ENCODE peak calls at places on chromosomes 4 and X, in four cellular contexts. One of them, this sample, is unnamed.

GRCh38 chr4:156686120-156686519 is 285.5 kb downstream of the PDGFC start:
- DNase-seq in fibroblast of pulmonary artery: peak
- DNase-seq in epithelial cell of esophagus: peak
- DNase-seq in stimulated activated CD4-positive, alpha-beta T cell treated with anti-CD3 and anti-CD28 coated beads, Interleukin-4, amount 100 ng/mL, for 48 hours: no peak
- DNase-seq in this sample: peak

GRCh38 chrX:31931225-31931624 is 859.4 kb upstream of the FTHL17 start:
- DNase-seq in epithelial cell of esophagus: peak
- DNase-seq in fibroblast of pulmonary artery: peak
- DNase-seq in stimulated activated CD4-positive, alpha-beta T cell treated with anti-CD3 and anti-CD28 coated beads, Interleukin-4, amount 100 ng/mL, for 48 hours: no peak
- DNase-seq in this sample: peak

GRCh38 chrX:18354369-18355329 is at the start of gene SCML2:
- DNase-seq in stimulated activated CD4-positive, alpha-beta T cell treated with anti-CD3 and anti-CD28 coated beads, Interleukin-4, amount 100 ng/mL, for 48 hours: peak
- DNase-seq in epithelial cell of esophagus: peak
- DNase-seq in fibroblast of pulmonary artery: peak
- DNase-seq in this sample: peak

GRCh38 chrX:150219374-150220185 is 143.5 kb upstream of the MAMLD1 start:
- DNase-seq in fibroblast of pulmonary artery: no peak
- DNase-seq in epithelial cell of esophagus: no peak
- DNase-seq in stimulated activated CD4-positive, alpha-beta T cell treated with anti-CD3 and anti-CD28 coated beads, Interleukin-4, amount 100 ng/mL, for 48 hours: no peak
- DNase-seq in this sample: peak

GRCh38 chrX:3204606-3205005 is 141.8 kb downstream of the MXRA5 start:
- DNase-seq in fibroblast of pulmonary artery: no peak
- DNase-seq in stimulated activated CD4-positive, alpha-beta T cell treated with anti-CD3 and anti-CD28 coated beads, Interleukin-4, amount 100 ng/mL, for 48 hours: no peak
- DNase-seq in epithelial cell of esophagus: no peak
- DNase-seq in this sample: no peak

GRCh38 chr4:83548151-83548905 is 12.4 kb downstream of the GPAT3 start:
- DNase-seq in epithelial cell of esophagus: peak
- DNase-seq in fibroblast of pulmonary artery: peak
- DNase-seq in stimulated activated CD4-positive, alpha-beta T cell treated with anti-CD3 and anti-CD28 coated beads, Interleukin-4, amount 100 ng/mL, for 48 hours: peak
- DNase-seq in this sample: peak

GRCh38 chr4:121791481-121791880 is 9.6 kb upstream of the EXOSC9 start:
- DNase-seq in stimulated activated CD4-positive, alpha-beta T cell treated with anti-CD3 and anti-CD28 coated beads, Interleukin-4, amount 100 ng/mL, for 48 hours: no peak
- DNase-seq in epithelial cell of esophagus: no peak
- DNase-seq in fibroblast of pulmonary artery: peak
- DNase-seq in this sample: peak

GRCh38 chrX:70244881-70245280 is 10.4 kb downstream of the AWAT1 start:
- DNase-seq in stimulated activated CD4-positive, alpha-beta T cell treated with anti-CD3 and anti-CD28 coated beads, Interleukin-4, amount 100 ng/mL, for 48 hours: no peak
- DNase-seq in fibroblast of pulmonary artery: no peak
- DNase-seq in epithelial cell of esophagus: no peak
- DNase-seq in this sample: no peak

GRCh38 chr4:77669911-77670590 is 64.4 kb downstream of the CXCL13 start:
- DNase-seq in stimulated activated CD4-positive, alpha-beta T cell treated with anti-CD3 and anti-CD28 coated beads, Interleukin-4, amount 100 ng/mL, for 48 hours: no peak
- DNase-seq in epithelial cell of esophagus: no peak
- DNase-seq in fibroblast of pulmonary artery: no peak
- DNase-seq in this sample: no peak

GRCh38 chr4:56289934-56290333 is 97.4 kb downstream of the AASDH start:
- DNase-seq in fibroblast of pulmonary artery: peak
- DNase-seq in epithelial cell of esophagus: no peak
- DNase-seq in stimulated activated CD4-positive, alpha-beta T cell treated with anti-CD3 and anti-CD28 coated beads, Interleukin-4, amount 100 ng/mL, for 48 hours: no peak
- DNase-seq in this sample: no peak

GRCh38 chr4:52919451-52919850 is 57.3 kb downstream of the RASL11B start:
- DNase-seq in fibroblast of pulmonary artery: no peak
- DNase-seq in epithelial cell of esophagus: no peak
- DNase-seq in stimulated activated CD4-positive, alpha-beta T cell treated with anti-CD3 and anti-CD28 coated beads, Interleukin-4, amount 100 ng/mL, for 48 hours: no peak
- DNase-seq in this sample: no peak

GRCh38 chr4:181819951-181820350 is 423.3 kb upstream of the TENM3 start:
- DNase-seq in epithelial cell of esophagus: no peak
- DNase-seq in fibroblast of pulmonary artery: no peak
- DNase-seq in stimulated activated CD4-positive, alpha-beta T cell treated with anti-CD3 and anti-CD28 coated beads, Interleukin-4, amount 100 ng/mL, for 48 hours: no peak
- DNase-seq in this sample: no peak

GRCh38 chr4:26594778-26595177 is 10.9 kb downstream of the TBC1D19 start:
- DNase-seq in epithelial cell of esophagus: no peak
- DNase-seq in stimulated activated CD4-positive, alpha-beta T cell treated with anti-CD3 and anti-CD28 coated beads, Interleukin-4, amount 100 ng/mL, for 48 hours: no peak
- DNase-seq in fibroblast of pulmonary artery: no peak
- DNase-seq in this sample: no peak

GRCh38 chr4:162349395-162349794 is 185.6 kb upstream of the FSTL5 start:
- DNase-seq in epithelial cell of esophagus: no peak
- DNase-seq in fibroblast of pulmonary artery: no peak
- DNase-seq in stimulated activated CD4-positive, alpha-beta T cell treated with anti-CD3 and anti-CD28 coated beads, Interleukin-4, amount 100 ng/mL, for 48 hours: no peak
- DNase-seq in this sample: no peak

GRCh38 chr4:10061650-10062415 is 40.5 kb upstream of the SLC2A9 start:
- DNase-seq in fibroblast of pulmonary artery: peak
- DNase-seq in stimulated activated CD4-positive, alpha-beta T cell treated with anti-CD3 and anti-CD28 coated beads, Interleukin-4, amount 100 ng/mL, for 48 hours: no peak
- DNase-seq in epithelial cell of esophagus: peak
- DNase-seq in this sample: peak

GRCh38 chr4:19309365-19309764 is 942.3 kb upstream of the SLIT2 start:
- DNase-seq in epithelial cell of esophagus: peak
- DNase-seq in stimulated activated CD4-positive, alpha-beta T cell treated with anti-CD3 and anti-CD28 coated beads, Interleukin-4, amount 100 ng/mL, for 48 hours: no peak
- DNase-seq in fibroblast of pulmonary artery: peak
- DNase-seq in this sample: peak

GRCh38 chrX:7709845-7710244 is 133.1 kb upstream of the VCX start:
- DNase-seq in epithelial cell of esophagus: no peak
- DNase-seq in fibroblast of pulmonary artery: no peak
- DNase-seq in stimulated activated CD4-positive, alpha-beta T cell treated with anti-CD3 and anti-CD28 coated beads, Interleukin-4, amount 100 ng/mL, for 48 hours: no peak
- DNase-seq in this sample: no peak

GRCh38 chr4:6332042-6332668 is 62.5 kb downstream of the WFS1 start:
- DNase-seq in fibroblast of pulmonary artery: peak
- DNase-seq in stimulated activated CD4-positive, alpha-beta T cell treated with anti-CD3 and anti-CD28 coated beads, Interleukin-4, amount 100 ng/mL, for 48 hours: peak
- DNase-seq in epithelial cell of esophagus: no peak
- DNase-seq in this sample: no peak

GRCh38 chrX:46865281-46865680 is 28.4 kb downstream of the RP2 start:
- DNase-seq in epithelial cell of esophagus: peak
- DNase-seq in fibroblast of pulmonary artery: peak
- DNase-seq in stimulated activated CD4-positive, alpha-beta T cell treated with anti-CD3 and anti-CD28 coated beads, Interleukin-4, amount 100 ng/mL, for 48 hours: no peak
- DNase-seq in this sample: no peak

GRCh38 chrX:111375747-111376146 is 36.2 kb downstream of the DCX start:
- DNase-seq in epithelial cell of esophagus: peak
- DNase-seq in stimulated activated CD4-positive, alpha-beta T cell treated with anti-CD3 and anti-CD28 coated beads, Interleukin-4, amount 100 ng/mL, for 48 hours: no peak
- DNase-seq in fibroblast of pulmonary artery: peak
- DNase-seq in this sample: peak

GRCh38 chr4:15231265-15232091 is 196.4 kb upstream of the C1QTNF7 start:
- DNase-seq in stimulated activated CD4-positive, alpha-beta T cell treated with anti-CD3 and anti-CD28 coated beads, Interleukin-4, amount 100 ng/mL, for 48 hours: peak
- DNase-seq in epithelial cell of esophagus: peak
- DNase-seq in fibroblast of pulmonary artery: peak
- DNase-seq in this sample: peak

GRCh38 chrX:18012974-18013373 is 151.9 kb upstream of the RAI2 start:
- DNase-seq in stimulated activated CD4-positive, alpha-beta T cell treated with anti-CD3 and anti-CD28 coated beads, Interleukin-4, amount 100 ng/mL, for 48 hours: no peak
- DNase-seq in fibroblast of pulmonary artery: no peak
- DNase-seq in epithelial cell of esophagus: no peak
- DNase-seq in this sample: no peak

GRCh38 chr4:132998585-132999230 is 150.4 kb upstream of the PCDH10 start:
- DNase-seq in fibroblast of pulmonary artery: no peak
- DNase-seq in stimulated activated CD4-positive, alpha-beta T cell treated with anti-CD3 and anti-CD28 coated beads, Interleukin-4, amount 100 ng/mL, for 48 hours: no peak
- DNase-seq in epithelial cell of esophagus: no peak
- DNase-seq in this sample: no peak

GRCh38 chr4:140049024-140049923 is 104.7 kb downstream of the MAML3 start:
- DNase-seq in stimulated activated CD4-positive, alpha-beta T cell treated with anti-CD3 and anti-CD28 coated beads, Interleukin-4, amount 100 ng/mL, for 48 hours: peak
- DNase-seq in epithelial cell of esophagus: peak
- DNase-seq in fibroblast of pulmonary artery: peak
- DNase-seq in this sample: peak

GRCh38 chr4:187016101-187016500 is 292.4 kb upstream of the FAT1 start:
- DNase-seq in epithelial cell of esophagus: no peak
- DNase-seq in stimulated activated CD4-positive, alpha-beta T cell treated with anti-CD3 and anti-CD28 coated beads, Interleukin-4, amount 100 ng/mL, for 48 hours: no peak
- DNase-seq in fibroblast of pulmonary artery: no peak
- DNase-seq in this sample: no peak

GRCh38 chr4:8472689-8473197 is 32.2 kb downstream of the TRMT44 start:
- DNase-seq in fibroblast of pulmonary artery: peak
- DNase-seq in epithelial cell of esophagus: no peak
- DNase-seq in stimulated activated CD4-positive, alpha-beta T cell treated with anti-CD3 and anti-CD28 coated beads, Interleukin-4, amount 100 ng/mL, for 48 hours: no peak
- DNase-seq in this sample: no peak

GRCh38 chr4:76850010-76850441 is 47.9 kb downstream of the SOWAHB start:
- DNase-seq in fibroblast of pulmonary artery: peak
- DNase-seq in epithelial cell of esophagus: peak
- DNase-seq in stimulated activated CD4-positive, alpha-beta T cell treated with anti-CD3 and anti-CD28 coated beads, Interleukin-4, amount 100 ng/mL, for 48 hours: no peak
- DNase-seq in this sample: peak

GRCh38 chrX:50799531-50799961 is 14.4 kb downstream of the SHROOM4 start:
- DNase-seq in epithelial cell of esophagus: peak
- DNase-seq in stimulated activated CD4-positive, alpha-beta T cell treated with anti-CD3 and anti-CD28 coated beads, Interleukin-4, amount 100 ng/mL, for 48 hours: no peak
- DNase-seq in fibroblast of pulmonary artery: peak
- DNase-seq in this sample: peak

GRCh38 chr4:14566518-14566917 is 435.8 kb upstream of the CPEB2 start:
- DNase-seq in epithelial cell of esophagus: no peak
- DNase-seq in stimulated activated CD4-positive, alpha-beta T cell treated with anti-CD3 and anti-CD28 coated beads, Interleukin-4, amount 100 ng/mL, for 48 hours: no peak
- DNase-seq in fibroblast of pulmonary artery: peak
- DNase-seq in this sample: peak

GRCh38 chrX:16592194-16592770 is 57.7 kb upstream of the S100G start:
- DNase-seq in fibroblast of pulmonary artery: no peak
- DNase-seq in stimulated activated CD4-positive, alpha-beta T cell treated with anti-CD3 and anti-CD28 coated beads, Interleukin-4, amount 100 ng/mL, for 48 hours: no peak
- DNase-seq in epithelial cell of esophagus: no peak
- DNase-seq in this sample: no peak

GRCh38 chr4:172982151-172982590 is 186.4 kb upstream of the GALNT7 start:
- DNase-seq in epithelial cell of esophagus: peak
- DNase-seq in fibroblast of pulmonary artery: peak
- DNase-seq in stimulated activated CD4-positive, alpha-beta T cell treated with anti-CD3 and anti-CD28 coated beads, Interleukin-4, amount 100 ng/mL, for 48 hours: no peak
- DNase-seq in this sample: peak

This sample was measured in mammary epithelial cell.